ENCODE peak calls at places on chromosomes 4 and X, in seven cellular contexts. O is psoas muscle, H is AG04450, T is epithelial cell of proximal tubule, E is fibroblast of the aortic adventitia, B is transverse colon, R is cardiac fibroblast. U is an unnamed sample.

GRCh38 chr4:173509031-173510001 is 20.7 kb downstream of the HAND2 start:
- DNase-seq in T (no peak), B (no peak), R (peak; percentile 77), E (peak; percentile 72), O (no peak), H (no peak), U (no peak)

GRCh38 chrX:108439961-108440696 is 491 bp downstream of the COL4A5 start:
- DNase-seq in O (peak; percentile 49), T (no peak), R (peak; percentile 38), B (no peak), H (no peak), E (peak; percentile 45), U (no peak)

GRCh38 chr4:112550728-112551127 is 34.7 kb upstream of the NEUROG2 start:
- DNase-seq in B (no peak), E (peak; percentile 49), T (peak; percentile 48), R (peak; percentile 24), O (no peak), H (peak; percentile 34), U (no peak)

GRCh38 chr4:24888475-24888874 is 24.4 kb downstream of the CCDC149 start:
- DNase-seq in B (no peak), R (no peak), E (no peak), H (no peak), O (no peak), T (no peak), U (no peak)

GRCh38 chrX:46554942-46555341 is 9.7 kb upstream of the ZNF674 start:
- DNase-seq in B (no peak), O (no peak), H (no peak), E (peak; percentile 72), T (no peak), R (peak; percentile 57), U (no peak)

GRCh38 chr4:183337349-183337748 is 15.1 kb upstream of the CLDN24 start:
- DNase-seq in E (no peak), B (no peak), O (no peak), T (no peak), R (no peak), H (no peak), U (no peak)

GRCh38 chr4:156536661-156537060 is 434.9 kb downstream of the PDGFC start:
- DNase-seq in H (no peak), E (peak; percentile 17), R (no peak), O (no peak), T (no peak), B (no peak), U (no peak)

GRCh38 chr4:24240655-24241054 is 343.7 kb downstream of the DHX15 start:
- DNase-seq in E (no peak), B (no peak), R (no peak), T (no peak), H (no peak), O (no peak), U (no peak)

GRCh38 chrX:12955882-12956703 is 18.8 kb upstream of the TMSB4X start:
- DNase-seq in O (peak; percentile 77), T (no peak), E (peak; percentile 80), B (peak; percentile 69), R (peak; percentile 80), H (no peak), U (no peak)

GRCh38 chr4:152255437-152255836 is 280.5 kb downstream of the FBXW7 start:
- DNase-seq in O (no peak), H (no peak), E (no peak), T (no peak), B (no peak), R (no peak), U (no peak)

GRCh38 chrX:67435536-67435935 is 108.3 kb upstream of the AR start:
- DNase-seq in B (no peak), H (no peak), O (no peak), R (no peak), E (no peak), T (no peak), U (no peak)

DNA sequence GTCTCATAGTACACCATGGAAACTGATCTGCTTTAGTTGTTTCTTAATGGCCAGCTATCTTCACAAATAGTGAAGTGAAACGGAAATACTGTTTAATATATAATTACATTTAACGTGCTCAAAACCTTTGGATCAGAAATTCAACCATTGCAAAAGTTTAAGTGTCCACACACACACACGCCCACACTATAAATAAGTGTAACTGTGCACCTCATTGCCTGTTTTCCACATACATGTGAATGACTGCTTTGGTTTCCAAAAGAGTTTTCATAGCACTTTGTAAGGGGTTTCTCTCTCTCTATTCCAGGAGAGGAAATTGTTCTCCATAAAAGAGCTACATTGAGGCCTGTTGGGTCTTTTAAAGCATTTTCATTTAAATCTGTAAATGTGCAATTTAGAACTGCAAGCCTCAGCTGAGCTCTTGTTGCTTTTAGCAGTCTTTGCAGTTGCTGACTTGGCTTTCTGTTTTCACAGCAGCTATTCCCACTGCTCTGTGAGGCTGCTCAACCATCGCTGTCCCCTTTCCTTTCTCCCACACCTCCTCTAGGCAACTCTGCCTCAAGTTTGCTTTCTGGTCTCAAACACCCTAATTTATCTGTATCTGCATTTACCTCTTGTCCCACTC is 94.5 kb downstream of the RAPGEF2 start:
- DNase-seq in E (no peak), O (no peak), B (no peak), R (no peak), H (no peak), T (no peak), U (no peak)
- H3K4me3 ChIP-seq in E (no peak overlapping the region), O (peak overlapping the region; percentile 19), B (no peak overlapping the region), R (no peak overlapping the region), H (no peak overlapping the region), T (no peak overlapping the region), U (no peak overlapping the region)

GRCh38 chrX:10833299-10834169 is 213.1 kb upstream of the MID1 start:
- DNase-seq in T (no peak), O (no peak), E (peak; percentile 55), H (no peak), R (peak; percentile 34), B (peak; percentile 70), U (peak; percentile 50)
- TF ChIP-seq CTCF in T (no peak), O (no peak), E (no peak), H (no peak), R (no peak), B (no peak), U (no peak)

GRCh38 chr4:75723802-75724065 is 643 bp upstream of the USO1 start:
- DNase-seq in B (no peak), O (no peak), E (no peak), T (no peak), H (no peak), R (no peak), U (no peak)
- H3K4me3 ChIP-seq in B (peak overlapping the region; percentile 3), O (peak overlapping the region; percentile 92), E (peak overlapping the region; percentile 84), T (peak overlapping the region; percentile 96), H (peak overlapping the region; percentile 83), R (peak overlapping the region; percentile 99), U (peak overlapping the region; percentile 86)

DNA sequence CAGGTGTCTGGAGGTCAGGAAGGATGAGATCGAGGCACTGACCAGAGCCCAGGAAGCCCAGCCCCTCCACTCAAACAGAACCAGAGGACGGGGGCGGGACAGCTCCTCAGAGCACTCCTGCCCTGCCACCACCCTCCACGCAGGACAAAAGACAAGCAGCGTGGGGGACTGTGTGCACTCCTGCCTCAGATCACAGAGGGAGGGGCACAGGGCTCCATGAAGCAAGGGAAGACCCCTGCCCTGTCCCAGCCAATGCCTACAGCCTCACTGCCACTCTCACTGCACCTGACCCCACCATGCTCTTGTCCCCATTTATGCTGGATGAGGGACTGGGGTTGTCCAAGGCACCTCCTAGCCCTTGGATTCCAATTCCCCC is 169.0 kb downstream of the AFAP1 start:
- DNase-seq in H (no peak), R (no peak), B (no peak), T (no peak), E (no peak), O (no peak), U (no peak)
- TF ChIP-seq CTCF in H (no peak), R (no peak), B (no peak), T (no peak), E (no peak), O (no peak), U (no peak)

DNA sequence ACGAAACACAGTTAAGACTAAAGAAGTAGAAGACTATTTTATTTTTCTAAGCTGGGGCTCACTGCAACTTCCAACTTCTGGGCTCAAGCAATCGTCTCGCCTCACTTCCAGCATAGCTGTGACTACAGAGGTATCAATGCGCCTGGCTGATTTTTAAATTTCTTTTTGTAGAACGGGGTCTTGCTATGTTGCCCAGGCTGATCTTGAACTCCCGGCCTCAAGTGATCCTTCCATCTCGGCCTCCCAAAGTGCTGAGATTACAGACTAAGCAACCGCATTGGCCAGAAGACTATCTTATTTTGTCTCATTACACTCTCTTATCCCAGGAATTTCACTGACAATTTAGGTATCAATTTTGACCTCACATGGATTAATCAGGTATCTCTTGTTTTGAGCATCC is 1.2 kb downstream of the LAMTOR3 start:
- DNase-seq in O (no peak), H (no peak), B (no peak), E (no peak), T (no peak), R (no peak), U (no peak)
- H3K4me3 ChIP-seq in O (peak overlapping the region; percentile 86), H (peak overlapping the region; percentile 90), B (no peak overlapping the region), E (peak overlapping the region; percentile 91), T (peak overlapping the region; percentile 90), R (peak overlapping the region; percentile 93), U (peak overlapping the region; percentile 80)

GRCh38 chr4:15951781-15952180 is 11.2 kb downstream of the FGFBP2 start:
- DNase-seq in B (no peak), O (no peak), H (no peak), R (no peak), E (no peak), T (no peak), U (no peak)

GRCh38 chr4:15956179-15956850 is 6.7 kb downstream of the FGFBP2 start:
- DNase-seq in H (no peak), B (peak; percentile 92), E (peak; percentile 61), R (peak; percentile 64), O (peak; percentile 83), T (no peak), U (peak; percentile 42)

GRCh38 chr4:15958562-15958961 is 4.4 kb downstream of the FGFBP2 start:
- DNase-seq in E (no peak), T (no peak), O (no peak), B (no peak), R (no peak), H (no peak), U (no peak)

GRCh38 chr4:15953625-15954024 is 9.3 kb downstream of the FGFBP2 start:
- DNase-seq in O (no peak), R (no peak), T (no peak), H (no peak), B (no peak), E (no peak), U (no peak)

GRCh38 chr4:15955670-15956069 is 7.3 kb downstream of the FGFBP2 start:
- DNase-seq in O (no peak), E (peak; percentile 11), H (no peak), T (no peak), R (peak; percentile 7), B (no peak), U (no peak)
- TF ChIP-seq CTCF in O (no peak), E (peak; percentile 27), H (peak; percentile 36), T (peak; percentile 52), R (peak; percentile 44), B (no peak), U (peak; percentile 32)